ENCODE peak calls at places on chromosome 19, in five cellular contexts. One of them, this sample, is unnamed.

GRCh38 chr19:19559942-19560341 is 21.9 kb downstream of the CILP2 start:
- DNase-seq in ascending aorta: no peak
- DNase-seq in WTC11: no peak
- DNase-seq in stimulated activated CD4-positive, alpha-beta T cell treated with anti-CD3 and anti-CD28 coated beads, Interleukin-1b, Interleukin-23, amount 100 ng/mL, for 1 hour: no peak
- DNase-seq in GM23338: no peak
- DNase-seq in this sample: no peak

GRCh38 chr19:2035590-2035991 is 15.5 kb downstream of the MKNK2 start:
- DNase-seq in WTC11: peak; percentile 45
- DNase-seq in stimulated activated CD4-positive, alpha-beta T cell treated with anti-CD3 and anti-CD28 coated beads, Interleukin-1b, Interleukin-23, amount 100 ng/mL, for 1 hour: no peak
- DNase-seq in ascending aorta: no peak
- DNase-seq in GM23338: peak; percentile 73
- DNase-seq in this sample: no peak

GRCh38 chr19:41570179-41570578 is 5.8 kb upstream of the CEACAM21 start:
- DNase-seq in ascending aorta: no peak
- DNase-seq in stimulated activated CD4-positive, alpha-beta T cell treated with anti-CD3 and anti-CD28 coated beads, Interleukin-1b, Interleukin-23, amount 100 ng/mL, for 1 hour: no peak
- DNase-seq in WTC11: no peak
- DNase-seq in GM23338: peak; percentile 40
- DNase-seq in this sample: no peak

GRCh38 chr19:3136684-3137055 is 837 bp downstream of the GNA15 start:
- DNase-seq in stimulated activated CD4-positive, alpha-beta T cell treated with anti-CD3 and anti-CD28 coated beads, Interleukin-1b, Interleukin-23, amount 100 ng/mL, for 1 hour: no peak
- DNase-seq in GM23338: no peak
- DNase-seq in ascending aorta: no peak
- DNase-seq in WTC11: no peak
- DNase-seq in this sample: no peak

GRCh38 chr19:54136086-54136863 is 1.3 kb upstream of the CNOT3 start:
- DNase-seq in stimulated activated CD4-positive, alpha-beta T cell treated with anti-CD3 and anti-CD28 coated beads, Interleukin-1b, Interleukin-23, amount 100 ng/mL, for 1 hour: no peak
- DNase-seq in GM23338: peak; percentile 61
- DNase-seq in ascending aorta: no peak
- DNase-seq in WTC11: no peak
- DNase-seq in this sample: no peak

GRCh38 chr19:1871140-1871597 is 7.8 kb upstream of the KLF16 start:
- DNase-seq in WTC11: no peak
- DNase-seq in ascending aorta: no peak
- DNase-seq in stimulated activated CD4-positive, alpha-beta T cell treated with anti-CD3 and anti-CD28 coated beads, Interleukin-1b, Interleukin-23, amount 100 ng/mL, for 1 hour: no peak
- DNase-seq in GM23338: no peak
- DNase-seq in this sample: no peak

GRCh38 chr19:32176591-32176990 is 168.8 kb upstream of the ZNF507 start:
- DNase-seq in ascending aorta: no peak
- DNase-seq in GM23338: no peak
- DNase-seq in stimulated activated CD4-positive, alpha-beta T cell treated with anti-CD3 and anti-CD28 coated beads, Interleukin-1b, Interleukin-23, amount 100 ng/mL, for 1 hour: no peak
- DNase-seq in WTC11: no peak
- DNase-seq in this sample: no peak

GRCh38 chr19:57788114-57788692 is 18.7 kb downstream of the ZNF586 start:
- DNase-seq in WTC11: no peak
- DNase-seq in GM23338: no peak
- DNase-seq in ascending aorta: no peak
- DNase-seq in stimulated activated CD4-positive, alpha-beta T cell treated with anti-CD3 and anti-CD28 coated beads, Interleukin-1b, Interleukin-23, amount 100 ng/mL, for 1 hour: no peak
- DNase-seq in this sample: no peak

GRCh38 chr19:10580979-10581631 is 6.0 kb downstream of the AP1M2 start:
- DNase-seq in stimulated activated CD4-positive, alpha-beta T cell treated with anti-CD3 and anti-CD28 coated beads, Interleukin-1b, Interleukin-23, amount 100 ng/mL, for 1 hour: peak; percentile 89
- DNase-seq in ascending aorta: peak; percentile 95
- DNase-seq in WTC11: peak; percentile 94
- DNase-seq in GM23338: peak; percentile 100
- DNase-seq in this sample: peak; percentile 44

GRCh38 chr19:38842439-38843174 is 7.2 kb downstream of the HNRNPL start:
- DNase-seq in GM23338: no peak
- DNase-seq in WTC11: no peak
- DNase-seq in stimulated activated CD4-positive, alpha-beta T cell treated with anti-CD3 and anti-CD28 coated beads, Interleukin-1b, Interleukin-23, amount 100 ng/mL, for 1 hour: no peak
- DNase-seq in ascending aorta: no peak
- DNase-seq in this sample: no peak

GRCh38 chr19:18408053-18408476 is 10.6 kb upstream of the LRRC25 start:
- DNase-seq in ascending aorta: no peak
- DNase-seq in stimulated activated CD4-positive, alpha-beta T cell treated with anti-CD3 and anti-CD28 coated beads, Interleukin-1b, Interleukin-23, amount 100 ng/mL, for 1 hour: no peak
- DNase-seq in WTC11: peak; percentile 74
- DNase-seq in GM23338: peak; percentile 81
- DNase-seq in this sample: no peak

GRCh38 chr19:56105090-56105701 is 15.9 kb downstream of the ZNF787 start:
- DNase-seq in ascending aorta: peak; percentile 86
- DNase-seq in stimulated activated CD4-positive, alpha-beta T cell treated with anti-CD3 and anti-CD28 coated beads, Interleukin-1b, Interleukin-23, amount 100 ng/mL, for 1 hour: peak; percentile 24
- DNase-seq in WTC11: peak; percentile 87
- DNase-seq in GM23338: peak; percentile 92
- DNase-seq in this sample: no peak

GRCh38 chr19:567296-567900 is 5.0 kb upstream of the BSG start:
- DNase-seq in ascending aorta: no peak
- DNase-seq in stimulated activated CD4-positive, alpha-beta T cell treated with anti-CD3 and anti-CD28 coated beads, Interleukin-1b, Interleukin-23, amount 100 ng/mL, for 1 hour: no peak
- DNase-seq in WTC11: no peak
- DNase-seq in GM23338: peak; percentile 0
- DNase-seq in this sample: no peak

GRCh38 chr19:30359936-30360335 is 12.2 kb upstream of the ZNF536 start:
- DNase-seq in WTC11: no peak
- DNase-seq in GM23338: no peak
- DNase-seq in stimulated activated CD4-positive, alpha-beta T cell treated with anti-CD3 and anti-CD28 coated beads, Interleukin-1b, Interleukin-23, amount 100 ng/mL, for 1 hour: no peak
- DNase-seq in ascending aorta: peak; percentile 24
- DNase-seq in this sample: no peak

GRCh38 chr19:8468761-8469458 is 24.1 kb downstream of the HNRNPM start:
- DNase-seq in stimulated activated CD4-positive, alpha-beta T cell treated with anti-CD3 and anti-CD28 coated beads, Interleukin-1b, Interleukin-23, amount 100 ng/mL, for 1 hour: no peak
- DNase-seq in WTC11: no peak
- DNase-seq in GM23338: no peak
- DNase-seq in ascending aorta: no peak
- DNase-seq in this sample: no peak

GRCh38 chr19:5138606-5139594 is 170.0 kb downstream of the KDM4B start:
- DNase-seq in GM23338: no peak
- DNase-seq in stimulated activated CD4-positive, alpha-beta T cell treated with anti-CD3 and anti-CD28 coated beads, Interleukin-1b, Interleukin-23, amount 100 ng/mL, for 1 hour: peak; percentile 28
- DNase-seq in WTC11: no peak
- DNase-seq in ascending aorta: peak; percentile 76
- DNase-seq in this sample: no peak

GRCh38 chr19:13401388-13401787 is 104.9 kb downstream of the CACNA1A start:
- DNase-seq in ascending aorta: no peak
- DNase-seq in WTC11: no peak
- DNase-seq in GM23338: peak; percentile 62
- DNase-seq in stimulated activated CD4-positive, alpha-beta T cell treated with anti-CD3 and anti-CD28 coated beads, Interleukin-1b, Interleukin-23, amount 100 ng/mL, for 1 hour: no peak
- DNase-seq in this sample: no peak

GRCh38 chr19:33311326-33311682 is 9.0 kb upstream of the CEBPA start:
- DNase-seq in GM23338: no peak
- DNase-seq in stimulated activated CD4-positive, alpha-beta T cell treated with anti-CD3 and anti-CD28 coated beads, Interleukin-1b, Interleukin-23, amount 100 ng/mL, for 1 hour: no peak
- DNase-seq in ascending aorta: no peak
- DNase-seq in WTC11: peak; percentile 52
- DNase-seq in this sample: no peak